ENCODE peak calls at places on chromosomes 12 and 14, in four cellular contexts. W is mesendoderm, H is endodermal cell, X is upper lobe of right lung. L is an unnamed sample.

GRCh38 chr14:72751276-72752033 is 142.4 kb downstream of the DPF3 start:
- DNase-seq in W (no peak), H (no peak), X (no peak), L (no peak)

GRCh38 chr14:30767624-30768023 is 106.7 kb upstream of the COCH start:
- DNase-seq in W (no peak), H (no peak), X (no peak), L (no peak)

GRCh38 chr14:32382704-32383103 is 53.6 kb downstream of the AKAP6 start:
- DNase-seq in W (peak; percentile 25), X (no peak), H (peak; percentile 56), L (no peak)

GRCh38 chr14:93114068-93114710 is 1.5 kb downstream of the ITPK1 start:
- DNase-seq in H (no peak), W (peak; percentile 27), X (no peak), L (no peak)

GRCh38 chr14:59213368-59214315 is 25.2 kb downstream of the DAAM1 start:
- DNase-seq in H (no peak), X (no peak), W (no peak), L (peak; percentile 13)

GRCh38 chr12:120497524-120498150 is 1.7 kb downstream of the DYNLL1 start:
- DNase-seq in X (no peak), H (no peak), W (no peak), L (peak; percentile 45)

GRCh38 chr12:41014643-41015020 is 173.5 kb upstream of the PDZRN4 start:
- DNase-seq in X (no peak), H (no peak), W (no peak), L (no peak)

GRCh38 chr12:108332791-108333382 is 6.2 kb downstream of the CMKLR1 start:
- DNase-seq in W (peak; percentile 19), X (peak; percentile 83), H (peak; percentile 66), L (no peak)

GRCh38 chr12:96194901-96195844 is 998 bp downstream of the ELK3 start:
- DNase-seq in W (peak; percentile 84), X (peak; percentile 67), H (peak; percentile 83), L (peak; percentile 57)

GRCh38 chr14:99644723-99645544 is at the start of gene HHIPL1:
- DNase-seq in W (peak; percentile 27), H (peak; percentile 76), X (no peak), L (no peak)

GRCh38 chr12:125055591-125055990 is 9.6 kb upstream of the AACS start:
- DNase-seq in W (no peak), X (no peak), H (no peak), L (no peak)
- H3K4me1 ChIP-seq in W (no peaks in the 10 kb centered on the region), X (no peaks in the 10 kb centered on the region), H (no peaks in the 10 kb centered on the region), L (no peaks in the 10 kb centered on the region)

GRCh38 chr12:14387472-14387871 is 22.0 kb downstream of the ATF7IP start:
- DNase-seq in H (no peak), X (no peak), W (no peak), L (no peak)
- H3K4me3 ChIP-seq in H (no peak overlapping the region), X (no peak overlapping the region), W (no peak overlapping the region), L (no peak overlapping the region)

DNA sequence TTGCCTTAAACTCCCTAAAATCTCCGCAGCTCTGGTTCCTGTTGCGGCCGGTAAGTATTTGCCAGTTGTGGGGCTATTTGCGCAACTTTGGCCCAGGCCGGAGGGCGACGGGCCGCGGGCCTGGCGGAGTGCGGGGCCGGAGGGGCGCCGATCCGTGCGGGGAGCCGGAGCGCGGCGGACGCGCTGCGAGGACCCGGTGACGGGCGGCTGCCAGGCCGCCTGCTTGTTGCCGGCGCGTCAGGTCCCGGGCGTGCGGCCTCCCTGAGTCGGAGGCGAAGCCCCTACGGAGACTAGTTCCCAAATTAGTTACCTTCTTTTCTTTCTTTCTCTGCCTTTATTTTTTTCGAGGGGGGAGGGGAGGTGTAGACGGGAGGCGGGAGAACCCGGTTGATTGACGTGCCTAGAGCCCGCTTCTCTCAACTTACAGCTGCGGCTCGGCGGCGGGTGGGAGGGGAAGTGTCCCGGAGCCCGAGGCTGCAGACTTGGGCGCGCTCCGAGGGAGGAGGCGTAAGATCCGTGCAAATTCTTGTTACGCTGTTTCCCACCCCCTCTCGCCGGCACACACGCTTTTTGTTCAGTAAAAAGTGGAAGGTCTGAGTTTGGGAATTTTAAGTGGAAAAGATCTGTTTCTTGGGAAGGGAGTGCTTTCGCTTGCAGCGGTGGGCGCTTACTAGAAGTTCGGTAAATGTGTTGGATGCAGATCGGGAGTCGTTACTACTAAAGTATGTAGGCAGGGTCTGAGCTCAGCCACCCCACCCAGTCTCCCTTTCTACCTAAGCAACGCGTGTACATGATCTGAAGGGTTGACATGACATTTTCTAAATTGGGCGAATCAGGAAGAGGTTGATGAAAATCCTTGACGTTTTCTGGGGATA is 564 bp downstream of the ZBTB1 start:
- DNase-seq in W (peak; percentile 96), H (peak; percentile 93), X (peak; percentile 94), L (peak; percentile 91)
- H3K4me1 ChIP-seq in W (peaks cover 19% of the 10 kb centered on the region), H (peaks cover 21% of the 10 kb centered on the region), X (peaks cover 48% of the 10 kb centered on the region), L (peaks cover 4% of the 10 kb centered on the region)

DNA sequence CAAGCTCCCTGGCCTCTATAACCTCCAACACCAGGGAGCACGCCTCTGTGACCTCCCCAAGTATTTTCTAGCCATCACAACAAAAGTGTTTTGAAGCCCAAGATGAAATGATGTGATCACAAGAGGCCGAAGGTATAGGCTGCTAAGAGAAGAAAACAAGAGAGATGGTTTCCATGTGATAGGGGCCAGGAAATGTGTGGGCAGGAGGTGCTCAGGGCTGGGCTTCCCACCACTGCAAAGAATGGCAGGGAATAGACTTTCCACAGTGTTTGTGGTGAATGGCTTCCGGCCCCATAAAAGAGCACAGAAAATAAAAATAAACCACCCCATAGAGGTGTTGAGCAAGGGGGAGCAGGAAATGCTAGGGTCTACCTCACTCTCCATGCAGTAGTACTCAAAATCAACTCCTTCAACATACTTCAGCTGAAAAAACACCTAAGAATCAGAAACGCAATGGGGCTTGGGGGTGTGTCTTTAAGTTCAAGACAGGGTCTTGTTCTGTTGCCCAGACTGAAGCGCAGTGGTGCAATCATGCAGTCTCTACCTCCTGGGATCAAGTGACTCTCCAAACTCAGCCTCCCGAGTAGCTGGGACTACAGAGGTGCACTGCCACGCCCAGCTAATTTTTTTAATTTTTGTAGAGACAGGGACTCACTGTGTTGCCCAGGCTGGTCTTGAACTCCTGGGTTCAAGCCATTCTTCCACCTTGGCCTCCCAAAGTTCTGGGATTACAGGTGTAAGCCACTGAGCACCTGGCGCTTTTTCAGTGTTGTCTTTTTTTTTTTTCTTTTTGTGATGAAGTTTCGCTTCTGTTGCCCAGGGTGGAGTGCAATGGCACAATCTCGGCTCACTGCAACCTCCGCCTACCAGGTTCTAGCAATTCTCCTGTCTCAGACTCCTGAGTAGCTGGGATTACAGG is 27.1 kb downstream of the DAD1 start:
- DNase-seq in W (peak; percentile 72), X (no peak), H (no peak), L (peak; percentile 63)
- H3K4me3 ChIP-seq in W (no peak overlapping the region), X (no peak overlapping the region), H (no peak overlapping the region), L (no peak overlapping the region)

GRCh38 chr12:6536894-6537579 is 2.7 kb downstream of the GAPDH start:
- DNase-seq in W (peak; percentile 8), H (peak; percentile 66), X (no peak), L (no peak)
- H3K4me1 ChIP-seq in W (peaks cover 16% of the 10 kb centered on the region), H (peaks cover 19% of the 10 kb centered on the region), X (peaks cover 54% of the 10 kb centered on the region), L (peaks cover 6% of the 10 kb centered on the region)

L was measured in small intestine.